ENCODE peak calls at places on chromosomes 5 and 9, in four cellular contexts. One of them, this sample, is unnamed.

GRCh38 chr5:157747766-157748700 is 4.5 kb downstream of the LSM11 start:
- DNase-seq in astrocyte of the hippocampus: no peak
- DNase-seq in memory B cell: no peak
- DNase-seq in neural crest cell: no peak
- DNase-seq in this sample: no peak

GRCh38 chr9:100597236-100597635 is 19.4 kb downstream of the CAVIN4 start:
- DNase-seq in astrocyte of the hippocampus: no peak
- DNase-seq in memory B cell: no peak
- DNase-seq in neural crest cell: no peak
- DNase-seq in this sample: no peak

GRCh38 chr9:4970970-4971641 is 14.0 kb upstream of the JAK2 start:
- DNase-seq in memory B cell: peak
- DNase-seq in neural crest cell: no peak
- DNase-seq in astrocyte of the hippocampus: no peak
- DNase-seq in this sample: no peak

GRCh38 chr9:84780385-84780784 is 110.9 kb downstream of the NTRK2 start:
- DNase-seq in astrocyte of the hippocampus: no peak
- DNase-seq in neural crest cell: no peak
- DNase-seq in memory B cell: no peak
- DNase-seq in this sample: no peak

GRCh38 chr9:121748080-121748479 is 96.6 kb downstream of the DAB2IP start:
- DNase-seq in astrocyte of the hippocampus: no peak
- DNase-seq in neural crest cell: no peak
- DNase-seq in memory B cell: no peak
- DNase-seq in this sample: no peak

GRCh38 chr5:7682379-7682778 is 168.6 kb downstream of the CFAP90 start:
- DNase-seq in astrocyte of the hippocampus: no peak
- DNase-seq in memory B cell: no peak
- DNase-seq in neural crest cell: no peak
- DNase-seq in this sample: no peak

GRCh38 chr5:59173568-59173967 is 590.7 kb downstream of the RAB3C start:
- DNase-seq in neural crest cell: no peak
- DNase-seq in memory B cell: no peak
- DNase-seq in astrocyte of the hippocampus: no peak
- DNase-seq in this sample: no peak

GRCh38 chr9:19074229-19074628 is 25.0 kb downstream of the RRAGA start:
- DNase-seq in astrocyte of the hippocampus: no peak
- DNase-seq in memory B cell: no peak
- DNase-seq in neural crest cell: no peak
- DNase-seq in this sample: no peak

GRCh38 chr9:14748373-14748772 is 25.8 kb upstream of the CER1 start:
- DNase-seq in memory B cell: no peak
- DNase-seq in neural crest cell: no peak
- DNase-seq in astrocyte of the hippocampus: no peak
- DNase-seq in this sample: no peak

GRCh38 chr5:38673671-38674071 is 117.2 kb upstream of the LIFR start:
- DNase-seq in neural crest cell: no peak
- DNase-seq in memory B cell: no peak
- DNase-seq in astrocyte of the hippocampus: no peak
- DNase-seq in this sample: no peak

GRCh38 chr9:4229252-4229651 is 70.6 kb downstream of the GLIS3 start:
- DNase-seq in astrocyte of the hippocampus: no peak
- DNase-seq in neural crest cell: no peak
- DNase-seq in memory B cell: no peak
- DNase-seq in this sample: no peak

GRCh38 chr9:74100042-74100441 is 397.1 kb upstream of the RORB start:
- DNase-seq in memory B cell: no peak
- DNase-seq in neural crest cell: no peak
- DNase-seq in astrocyte of the hippocampus: no peak
- DNase-seq in this sample: no peak

GRCh38 chr5:68178579-68178978 is 37.0 kb upstream of the PIK3R1 start:
- DNase-seq in neural crest cell: no peak
- DNase-seq in astrocyte of the hippocampus: no peak
- DNase-seq in memory B cell: no peak
- DNase-seq in this sample: no peak

GRCh38 chr5:83718195-83718825 is 2.3 kb downstream of the HAPLN1 start:
- DNase-seq in astrocyte of the hippocampus: peak
- DNase-seq in memory B cell: peak
- DNase-seq in neural crest cell: peak
- DNase-seq in this sample: peak

GRCh38 chr5:149618581-149619248 is 37.4 kb downstream of the ARHGEF37 start:
- DNase-seq in astrocyte of the hippocampus: peak
- DNase-seq in memory B cell: peak
- DNase-seq in neural crest cell: peak
- DNase-seq in this sample: peak

GRCh38 chr9:115413304-115413703 is 295.3 kb upstream of the TNC start:
- DNase-seq in astrocyte of the hippocampus: no peak
- DNase-seq in memory B cell: no peak
- DNase-seq in neural crest cell: no peak
- DNase-seq in this sample: no peak

GRCh38 chr5:168360521-168361285 is 69.3 kb downstream of the WWC1 start:
- DNase-seq in astrocyte of the hippocampus: no peak
- DNase-seq in neural crest cell: no peak
- DNase-seq in memory B cell: no peak
- DNase-seq in this sample: no peak

GRCh38 chr5:33379757-33380156 is 61.0 kb upstream of the TARS1 start:
- DNase-seq in astrocyte of the hippocampus: peak
- DNase-seq in memory B cell: no peak
- DNase-seq in neural crest cell: no peak
- DNase-seq in this sample: no peak

GRCh38 chr5:13664377-13664776 is 280.1 kb downstream of the DNAH5 start:
- DNase-seq in memory B cell: no peak
- DNase-seq in neural crest cell: no peak
- DNase-seq in astrocyte of the hippocampus: peak
- DNase-seq in this sample: peak

GRCh38 chr9:89428901-89429890 is 68.7 kb downstream of the SEMA4D start:
- DNase-seq in memory B cell: peak
- DNase-seq in neural crest cell: no peak
- DNase-seq in astrocyte of the hippocampus: no peak
- DNase-seq in this sample: no peak

GRCh38 chr9:127183814-127184582 is 61.6 kb upstream of the ANGPTL2 start:
- DNase-seq in astrocyte of the hippocampus: peak
- DNase-seq in memory B cell: no peak
- DNase-seq in neural crest cell: no peak
- DNase-seq in this sample: no peak

GRCh38 chr9:79610019-79610760 is 38.4 kb downstream of the TLE4 start:
- DNase-seq in memory B cell: no peak
- DNase-seq in neural crest cell: no peak
- DNase-seq in astrocyte of the hippocampus: peak
- DNase-seq in this sample: no peak

GRCh38 chr5:10987881-10988504 is 227.0 kb upstream of the DAP start:
- DNase-seq in neural crest cell: peak
- DNase-seq in astrocyte of the hippocampus: peak
- DNase-seq in memory B cell: peak
- DNase-seq in this sample: peak

GRCh38 chr5:64794053-64794770 is 25.5 kb downstream of the CWC27 start:
- DNase-seq in astrocyte of the hippocampus: no peak
- DNase-seq in neural crest cell: no peak
- DNase-seq in memory B cell: no peak
- DNase-seq in this sample: no peak

GRCh38 chr9:113622600-113623400 is 159.3 kb downstream of the RGS3 start:
- DNase-seq in neural crest cell: no peak
- DNase-seq in memory B cell: peak
- DNase-seq in astrocyte of the hippocampus: peak
- DNase-seq in this sample: peak

GRCh38 chr5:157106668-157107461 is 2.0 kb downstream of the HAVCR2 start:
- DNase-seq in neural crest cell: no peak
- DNase-seq in memory B cell: no peak
- DNase-seq in astrocyte of the hippocampus: no peak
- DNase-seq in this sample: no peak

GRCh38 chr5:142590451-142591240 is 95.2 kb downstream of the FGF1 start:
- DNase-seq in neural crest cell: no peak
- DNase-seq in astrocyte of the hippocampus: no peak
- DNase-seq in memory B cell: no peak
- DNase-seq in this sample: no peak

GRCh38 chr9:5587024-5587423 is 41.9 kb upstream of the RIC1 start:
- DNase-seq in neural crest cell: no peak
- DNase-seq in memory B cell: no peak
- DNase-seq in astrocyte of the hippocampus: peak
- DNase-seq in this sample: no peak

GRCh38 chr9:127194881-127195713 is 69.5 kb upstream of the GARNL3 start:
- DNase-seq in astrocyte of the hippocampus: peak
- DNase-seq in memory B cell: no peak
- DNase-seq in neural crest cell: no peak
- DNase-seq in this sample: peak